ENCODE peak calls at places on chromosome 21, in ten cellular contexts. One of them, this sample, is unnamed.

GRCh38 chr21:41852929-41853320 is 26.2 kb downstream of the PRDM15 start:
- DNase-seq in heart left ventricle: no peak
- DNase-seq in H54: no peak
- DNase-seq in esophagus squamous epithelium: no peak
- DNase-seq in prostate gland: no peak
- DNase-seq in uterus: no peak
- DNase-seq in IMR-90: no peak
- DNase-seq in ovary: no peak
- DNase-seq in stomach: no peak
- DNase-seq in upper lobe of left lung: no peak
- DNase-seq in this sample: no peak

GRCh38 chr21:39159342-39160063 is 23.7 kb downstream of the PSMG1 start:
- DNase-seq in esophagus squamous epithelium: no peak
- DNase-seq in prostate gland: no peak
- DNase-seq in heart left ventricle: no peak
- DNase-seq in IMR-90: peak
- DNase-seq in H54: no peak
- DNase-seq in stomach: no peak
- DNase-seq in upper lobe of left lung: peak
- DNase-seq in ovary: no peak
- DNase-seq in uterus: no peak
- DNase-seq in this sample: no peak

GRCh38 chr21:38613686-38614085 is 115.4 kb upstream of the ERG start:
- DNase-seq in upper lobe of left lung: no peak
- DNase-seq in uterus: no peak
- DNase-seq in H54: no peak
- DNase-seq in prostate gland: no peak
- DNase-seq in stomach: no peak
- DNase-seq in heart left ventricle: no peak
- DNase-seq in esophagus squamous epithelium: no peak
- DNase-seq in IMR-90: no peak
- DNase-seq in ovary: no peak
- DNase-seq in this sample: no peak

GRCh38 chr21:17462276-17462981 is 50.4 kb upstream of the CXADR start:
- DNase-seq in uterus: no peak
- DNase-seq in H54: no peak
- DNase-seq in prostate gland: peak
- DNase-seq in upper lobe of left lung: no peak
- DNase-seq in esophagus squamous epithelium: no peak
- DNase-seq in stomach: peak
- DNase-seq in heart left ventricle: no peak
- DNase-seq in IMR-90: peak
- DNase-seq in ovary: no peak
- DNase-seq in this sample: no peak

GRCh38 chr21:34358866-34359265 is 4.9 kb upstream of the KCNE2 start:
- DNase-seq in stomach: no peak
- DNase-seq in ovary: no peak
- DNase-seq in IMR-90: no peak
- DNase-seq in H54: no peak
- DNase-seq in heart left ventricle: no peak
- DNase-seq in uterus: no peak
- DNase-seq in upper lobe of left lung: no peak
- DNase-seq in prostate gland: no peak
- DNase-seq in esophagus squamous epithelium: no peak
- DNase-seq in this sample: no peak

GRCh38 chr21:27681038-27681437 is 714.1 kb upstream of the ADAMTS5 start:
- DNase-seq in stomach: no peak
- DNase-seq in upper lobe of left lung: no peak
- DNase-seq in IMR-90: peak
- DNase-seq in heart left ventricle: no peak
- DNase-seq in H54: no peak
- DNase-seq in prostate gland: no peak
- DNase-seq in esophagus squamous epithelium: no peak
- DNase-seq in ovary: no peak
- DNase-seq in uterus: no peak
- DNase-seq in this sample: no peak

GRCh38 chr21:41725421-41726021 is 41.3 kb downstream of the RIPK4 start:
- DNase-seq in heart left ventricle: no peak
- DNase-seq in ovary: no peak
- DNase-seq in H54: no peak
- DNase-seq in stomach: no peak
- DNase-seq in IMR-90: no peak
- DNase-seq in prostate gland: peak
- DNase-seq in esophagus squamous epithelium: no peak
- DNase-seq in upper lobe of left lung: peak
- DNase-seq in uterus: no peak
- DNase-seq in this sample: no peak

GRCh38 chr21:29403922-29404538 is 105.3 kb downstream of the BACH1 start:
- DNase-seq in esophagus squamous epithelium: no peak
- DNase-seq in prostate gland: no peak
- DNase-seq in upper lobe of left lung: no peak
- DNase-seq in heart left ventricle: no peak
- DNase-seq in H54: no peak
- DNase-seq in uterus: no peak
- DNase-seq in ovary: no peak
- DNase-seq in stomach: no peak
- DNase-seq in IMR-90: no peak
- DNase-seq in this sample: peak

GRCh38 chr21:33948096-33948950 is 32.7 kb upstream of the ATP5PO start:
- DNase-seq in uterus: peak
- DNase-seq in heart left ventricle: no peak
- DNase-seq in ovary: no peak
- DNase-seq in stomach: peak
- DNase-seq in prostate gland: peak
- DNase-seq in esophagus squamous epithelium: peak
- DNase-seq in upper lobe of left lung: no peak
- DNase-seq in H54: peak
- DNase-seq in IMR-90: peak
- DNase-seq in this sample: peak

GRCh38 chr21:41783476-41784150 is 16.8 kb upstream of the RIPK4 start:
- DNase-seq in uterus: no peak
- DNase-seq in prostate gland: peak
- DNase-seq in ovary: no peak
- DNase-seq in stomach: peak
- DNase-seq in esophagus squamous epithelium: no peak
- DNase-seq in heart left ventricle: no peak
- DNase-seq in H54: peak
- DNase-seq in IMR-90: no peak
- DNase-seq in upper lobe of left lung: no peak
- DNase-seq in this sample: peak

GRCh38 chr21:45224189-45224938 is 63.3 kb downstream of the POFUT2 start:
- DNase-seq in heart left ventricle: peak
- DNase-seq in IMR-90: peak
- DNase-seq in uterus: no peak
- DNase-seq in upper lobe of left lung: peak
- DNase-seq in ovary: no peak
- DNase-seq in esophagus squamous epithelium: no peak
- DNase-seq in H54: no peak
- DNase-seq in prostate gland: no peak
- DNase-seq in stomach: no peak
- DNase-seq in this sample: no peak

DNA sequence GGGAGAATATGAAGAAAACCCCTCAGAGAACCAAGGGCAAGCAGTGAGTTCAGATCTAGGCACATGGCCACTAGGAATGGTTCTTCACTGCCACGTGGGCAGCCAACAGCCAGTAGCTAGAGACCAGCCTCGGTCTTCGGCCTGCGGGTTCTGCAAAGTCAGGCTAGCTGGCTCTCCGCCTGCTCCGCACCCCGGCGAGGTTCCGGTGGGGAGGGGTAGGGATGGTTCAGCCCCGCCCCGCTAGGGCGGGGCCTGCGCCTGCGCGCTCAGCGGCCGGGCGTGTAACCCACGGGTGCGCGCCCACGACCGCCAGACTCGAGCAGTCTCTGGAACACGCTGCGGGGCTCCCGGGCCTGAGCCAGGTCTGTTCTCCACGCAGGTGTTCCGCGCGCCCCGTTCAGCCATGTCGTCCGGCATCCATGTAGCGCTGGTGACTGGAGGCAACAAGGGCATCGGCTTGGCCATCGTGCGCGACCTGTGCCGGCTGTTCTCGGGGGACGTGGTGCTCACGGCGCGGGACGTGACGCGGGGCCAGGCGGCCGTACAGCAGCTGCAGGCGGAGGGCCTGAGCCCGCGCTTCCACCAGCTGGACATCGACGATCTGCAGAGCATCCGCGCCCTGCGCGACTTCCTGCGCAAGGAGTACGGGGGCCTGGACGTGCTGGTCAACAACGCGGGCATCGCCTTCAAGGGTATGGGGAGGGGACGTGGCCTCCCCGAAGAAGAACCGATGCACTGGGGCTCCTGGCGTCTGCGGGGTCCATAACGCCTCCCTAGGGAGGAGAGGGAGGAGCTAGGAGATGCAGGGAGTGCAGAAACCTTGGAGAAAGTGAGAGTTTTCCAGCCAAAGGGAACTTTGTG is at the start of gene CBR1:
- DNase-seq in prostate gland: peak
- DNase-seq in uterus: peak
- DNase-seq in IMR-90: peak
- DNase-seq in stomach: peak
- DNase-seq in upper lobe of left lung: peak
- DNase-seq in heart left ventricle: peak
- DNase-seq in H54: peak
- DNase-seq in esophagus squamous epithelium: peak
- DNase-seq in ovary: peak
- DNase-seq in this sample: peak
- TF ChIP-seq POLR2A in prostate gland: peak
- TF ChIP-seq POLR2A in uterus: peak
- TF ChIP-seq POLR2A in IMR-90: no peak
- TF ChIP-seq POLR2A in stomach: no peak
- TF ChIP-seq POLR2A in upper lobe of left lung: peak
- TF ChIP-seq POLR2A in heart left ventricle: peak
- TF ChIP-seq POLR2A in H54: peak
- TF ChIP-seq POLR2A in esophagus squamous epithelium: peak
- TF ChIP-seq POLR2A in ovary: peak
- TF ChIP-seq POLR2A in this sample: peak

GRCh38 chr21:22490044-22490443 is 1491.8 kb downstream of the NCAM2 start:
- DNase-seq in prostate gland: no peak
- DNase-seq in heart left ventricle: no peak
- DNase-seq in stomach: no peak
- DNase-seq in ovary: no peak
- DNase-seq in H54: no peak
- DNase-seq in uterus: no peak
- DNase-seq in IMR-90: no peak
- DNase-seq in esophagus squamous epithelium: no peak
- DNase-seq in upper lobe of left lung: no peak
- DNase-seq in this sample: no peak
- TF ChIP-seq POLR2A in prostate gland: no peak
- TF ChIP-seq POLR2A in heart left ventricle: no peak
- TF ChIP-seq POLR2A in stomach: no peak
- TF ChIP-seq POLR2A in ovary: no peak
- TF ChIP-seq POLR2A in H54: no peak
- TF ChIP-seq POLR2A in uterus: no peak
- TF ChIP-seq POLR2A in IMR-90: no peak
- TF ChIP-seq POLR2A in esophagus squamous epithelium: no peak
- TF ChIP-seq POLR2A in upper lobe of left lung: no peak
- TF ChIP-seq POLR2A in this sample: no peak

GRCh38 chr21:36646011-36646410 is 52.9 kb upstream of the SIM2 start:
- DNase-seq in IMR-90: no peak
- DNase-seq in esophagus squamous epithelium: no peak
- DNase-seq in prostate gland: no peak
- DNase-seq in stomach: no peak
- DNase-seq in ovary: no peak
- DNase-seq in H54: no peak
- DNase-seq in heart left ventricle: no peak
- DNase-seq in upper lobe of left lung: no peak
- DNase-seq in uterus: no peak
- DNase-seq in this sample: no peak
- TF ChIP-seq POLR2A in IMR-90: no peak
- TF ChIP-seq POLR2A in esophagus squamous epithelium: no peak
- TF ChIP-seq POLR2A in prostate gland: no peak
- TF ChIP-seq POLR2A in stomach: no peak
- TF ChIP-seq POLR2A in ovary: no peak
- TF ChIP-seq POLR2A in H54: no peak
- TF ChIP-seq POLR2A in heart left ventricle: no peak
- TF ChIP-seq POLR2A in upper lobe of left lung: no peak
- TF ChIP-seq POLR2A in uterus: no peak
- TF ChIP-seq POLR2A in this sample: no peak

GRCh38 chr21:32521736-32522360 is 63.5 kb downstream of the TCP10L start:
- DNase-seq in uterus: no peak
- DNase-seq in stomach: no peak
- DNase-seq in heart left ventricle: no peak
- DNase-seq in prostate gland: no peak
- DNase-seq in ovary: no peak
- DNase-seq in H54: no peak
- DNase-seq in upper lobe of left lung: peak
- DNase-seq in esophagus squamous epithelium: no peak
- DNase-seq in IMR-90: no peak
- DNase-seq in this sample: no peak

GRCh38 chr21:32523463-32523862 is 61.9 kb downstream of the TCP10L start:
- DNase-seq in upper lobe of left lung: no peak
- DNase-seq in H54: no peak
- DNase-seq in IMR-90: no peak
- DNase-seq in stomach: no peak
- DNase-seq in prostate gland: no peak
- DNase-seq in esophagus squamous epithelium: no peak
- DNase-seq in heart left ventricle: no peak
- DNase-seq in uterus: no peak
- DNase-seq in ovary: no peak
- DNase-seq in this sample: no peak

GRCh38 chr21:32520885-32521735 is 64.2 kb downstream of the TCP10L start:
- DNase-seq in upper lobe of left lung: no peak
- DNase-seq in prostate gland: peak
- DNase-seq in esophagus squamous epithelium: no peak
- DNase-seq in heart left ventricle: peak
- DNase-seq in H54: peak
- DNase-seq in ovary: peak
- DNase-seq in IMR-90: peak
- DNase-seq in stomach: peak
- DNase-seq in uterus: peak
- DNase-seq in this sample: peak

GRCh38 chr21:32525282-32525681 is 60.0 kb downstream of the TCP10L start:
- DNase-seq in stomach: no peak
- DNase-seq in H54: no peak
- DNase-seq in ovary: no peak
- DNase-seq in upper lobe of left lung: peak
- DNase-seq in uterus: no peak
- DNase-seq in heart left ventricle: no peak
- DNase-seq in esophagus squamous epithelium: no peak
- DNase-seq in prostate gland: no peak
- DNase-seq in IMR-90: no peak
- DNase-seq in this sample: no peak

DNA sequence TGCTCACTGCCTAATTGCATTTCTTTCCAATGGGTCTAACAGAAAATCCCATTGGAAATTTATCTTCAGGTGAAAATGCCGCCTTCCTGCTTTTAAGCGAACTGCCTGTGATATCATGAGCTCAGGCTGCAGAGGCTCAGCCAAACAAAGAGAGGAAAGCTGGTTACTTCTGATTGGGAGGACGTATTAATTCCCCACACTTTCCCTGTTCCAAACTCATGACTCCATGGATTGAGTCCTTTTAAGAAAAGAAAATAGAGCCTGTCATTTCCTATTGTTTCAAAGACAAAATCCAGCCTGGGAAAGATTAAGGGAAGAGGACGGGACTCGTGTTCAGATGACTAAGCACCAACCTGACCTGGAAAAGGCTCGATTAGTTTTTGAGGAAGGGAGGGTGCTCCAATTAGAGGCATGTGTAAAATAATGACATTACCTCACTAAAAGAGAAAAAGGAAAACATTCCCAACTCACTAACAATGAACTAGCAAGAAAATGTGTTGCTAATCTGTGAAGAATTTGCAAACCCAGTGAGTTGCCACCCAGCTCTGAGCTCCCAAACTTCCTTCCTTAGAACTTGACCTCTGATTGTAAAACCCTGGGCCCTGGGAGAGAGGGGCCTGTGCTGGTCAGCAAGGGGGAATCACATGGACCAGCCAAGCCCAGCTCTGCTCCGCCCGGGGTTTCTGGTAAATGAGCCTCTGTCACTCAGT is 61.2 kb downstream of the TCP10L start:
- DNase-seq in stomach: no peak
- DNase-seq in H54: peak
- DNase-seq in esophagus squamous epithelium: no peak
- DNase-seq in prostate gland: no peak
- DNase-seq in uterus: peak
- DNase-seq in ovary: no peak
- DNase-seq in IMR-90: peak
- DNase-seq in upper lobe of left lung: no peak
- DNase-seq in heart left ventricle: peak
- DNase-seq in this sample: no peak
- TF ChIP-seq POLR2A in stomach: no peak
- TF ChIP-seq POLR2A in H54: no peak
- TF ChIP-seq POLR2A in esophagus squamous epithelium: no peak
- TF ChIP-seq POLR2A in prostate gland: no peak
- TF ChIP-seq POLR2A in uterus: no peak
- TF ChIP-seq POLR2A in ovary: no peak
- TF ChIP-seq POLR2A in IMR-90: no peak
- TF ChIP-seq POLR2A in upper lobe of left lung: no peak
- TF ChIP-seq POLR2A in heart left ventricle: no peak
- TF ChIP-seq POLR2A in this sample: no peak